ENCODE peak calls at places on chromosomes 4 and X, in five cellular contexts. F is HFFc6; A is brain microvascular endothelial cell; U is activated naive CD4-positive, alpha-beta T cell treated with anti-CD3 and anti-CD28 coated beads, Interleukin-2, amount 50 U/mL, for 72 hours; H is left colon. O is an unnamed sample.

GRCh38 chr4:149910604-149911367 is 95.1 kb upstream of the IQCM start:
- DNase-seq in F (no peak), A (no peak), U (no peak), H (no peak), O (no peak)

GRCh38 chrX:49610718-49611310 is 12.0 kb downstream of the GAGE1 start:
- DNase-seq in F (no peak), A (no peak), U (no peak), H (no peak), O (no peak)

GRCh38 chr4:36322921-36323354 is 41.5 kb downstream of the DTHD1 start:
- DNase-seq in F (no peak), A (no peak), U (peak), H (no peak), O (no peak)

GRCh38 chr4:155796031-155796430 is 37.2 kb downstream of the GUCY1B1 start:
- DNase-seq in F (peak), A (peak), U (no peak), H (no peak), O (no peak)

GRCh38 chr4:3640587-3640962 is 108.4 kb upstream of the LRPAP1 start:
- DNase-seq in F (no peak), A (peak), U (no peak), H (no peak), O (no peak)

GRCh38 chr4:7243609-7244342 is 51.4 kb downstream of the SORCS2 start:
- DNase-seq in F (no peak), A (no peak), U (no peak), H (no peak), O (peak)

GRCh38 chrX:110853610-110854009 is 58.0 kb upstream of the CHRDL1 start:
- DNase-seq in F (peak), A (no peak), U (no peak), H (no peak), O (no peak)

GRCh38 chrX:15914486-15914885 is 59.9 kb upstream of the AP1S2 start:
- DNase-seq in F (no peak), A (no peak), U (no peak), H (no peak), O (no peak)

GRCh38 chr4:145939241-145939640 is 618 bp upstream of the ZNF827 start:
- DNase-seq in F (no peak), A (no peak), U (no peak), H (no peak), O (no peak)

GRCh38 chr4:121736735-121737351 is 28.1 kb downstream of the SMIM43 start:
- DNase-seq in F (peak), A (peak), U (peak), H (no peak), O (no peak)